ENCODE peak calls at places on chromosomes 2 and 18, in eight cellular contexts. One of them, this sample, is unnamed.

GRCh38 chr18:75226301-75226955 is 15.8 kb downstream of the TSHZ1 start:
- DNase-seq in GM18507: no peak
- DNase-seq in GM04504: no peak
- DNase-seq in KBM-7: no peak
- DNase-seq in cardiac fibroblast: peak
- DNase-seq in tibial artery: no peak
- DNase-seq in HEK293T: no peak
- DNase-seq in NCI-H1105 treated with DMSO at 0.1 percent for 48 hours: no peak
- DNase-seq in this sample: peak

GRCh38 chr18:28147674-28148171 is 29.2 kb downstream of the CDH2 start:
- DNase-seq in cardiac fibroblast: peak
- DNase-seq in GM04504: no peak
- DNase-seq in GM18507: no peak
- DNase-seq in NCI-H1105 treated with DMSO at 0.1 percent for 48 hours: peak
- DNase-seq in KBM-7: no peak
- DNase-seq in tibial artery: no peak
- DNase-seq in HEK293T: no peak
- DNase-seq in this sample: no peak

GRCh38 chr18:68721681-68722583 is 7.0 kb upstream of the TMX3 start:
- DNase-seq in GM18507: no peak
- DNase-seq in tibial artery: no peak
- DNase-seq in KBM-7: no peak
- DNase-seq in HEK293T: no peak
- DNase-seq in NCI-H1105 treated with DMSO at 0.1 percent for 48 hours: no peak
- DNase-seq in cardiac fibroblast: peak
- DNase-seq in GM04504: no peak
- DNase-seq in this sample: no peak

GRCh38 chr2:17976871-17977746 is 98.6 kb downstream of the KCNS3 start:
- DNase-seq in NCI-H1105 treated with DMSO at 0.1 percent for 48 hours: no peak
- DNase-seq in tibial artery: peak
- DNase-seq in cardiac fibroblast: peak
- DNase-seq in HEK293T: no peak
- DNase-seq in GM04504: peak
- DNase-seq in KBM-7: no peak
- DNase-seq in GM18507: no peak
- DNase-seq in this sample: no peak

GRCh38 chr18:51070545-51070944 is 40.5 kb downstream of the SMAD4 start:
- DNase-seq in GM04504: peak
- DNase-seq in GM18507: no peak
- DNase-seq in cardiac fibroblast: peak
- DNase-seq in NCI-H1105 treated with DMSO at 0.1 percent for 48 hours: no peak
- DNase-seq in tibial artery: no peak
- DNase-seq in KBM-7: no peak
- DNase-seq in HEK293T: no peak
- DNase-seq in this sample: no peak

GRCh38 chr2:127107622-127107999 is 657 bp upstream of the BIN1 start:
- DNase-seq in NCI-H1105 treated with DMSO at 0.1 percent for 48 hours: peak
- DNase-seq in HEK293T: peak
- DNase-seq in tibial artery: no peak
- DNase-seq in GM04504: no peak
- DNase-seq in KBM-7: no peak
- DNase-seq in cardiac fibroblast: peak
- DNase-seq in GM18507: no peak
- DNase-seq in this sample: no peak

GRCh38 chr2:226447896-226448295 is 351.7 kb downstream of the IRS1 start:
- DNase-seq in HEK293T: no peak
- DNase-seq in tibial artery: no peak
- DNase-seq in GM18507: no peak
- DNase-seq in cardiac fibroblast: no peak
- DNase-seq in KBM-7: no peak
- DNase-seq in NCI-H1105 treated with DMSO at 0.1 percent for 48 hours: no peak
- DNase-seq in GM04504: no peak
- DNase-seq in this sample: no peak

GRCh38 chr2:36197192-36197591 is 158.4 kb upstream of the CRIM1 start:
- DNase-seq in NCI-H1105 treated with DMSO at 0.1 percent for 48 hours: no peak
- DNase-seq in KBM-7: no peak
- DNase-seq in GM18507: no peak
- DNase-seq in HEK293T: no peak
- DNase-seq in tibial artery: no peak
- DNase-seq in cardiac fibroblast: no peak
- DNase-seq in GM04504: no peak
- DNase-seq in this sample: no peak

GRCh38 chr2:228869601-228870264 is 401.4 kb downstream of the PID1 start:
- DNase-seq in KBM-7: no peak
- DNase-seq in GM04504: no peak
- DNase-seq in HEK293T: no peak
- DNase-seq in NCI-H1105 treated with DMSO at 0.1 percent for 48 hours: no peak
- DNase-seq in cardiac fibroblast: no peak
- DNase-seq in GM18507: no peak
- DNase-seq in tibial artery: no peak
- DNase-seq in this sample: no peak

GRCh38 chr2:85584857-85585780 is 888 bp downstream of the VAMP5 start:
- DNase-seq in tibial artery: no peak
- DNase-seq in HEK293T: no peak
- DNase-seq in GM04504: peak
- DNase-seq in cardiac fibroblast: peak
- DNase-seq in NCI-H1105 treated with DMSO at 0.1 percent for 48 hours: no peak
- DNase-seq in KBM-7: no peak
- DNase-seq in GM18507: no peak
- DNase-seq in this sample: no peak

GRCh38 chr2:111698743-111699554 is 185.0 kb downstream of the ANAPC1 start:
- DNase-seq in tibial artery: peak
- DNase-seq in NCI-H1105 treated with DMSO at 0.1 percent for 48 hours: no peak
- DNase-seq in cardiac fibroblast: peak
- DNase-seq in GM18507: no peak
- DNase-seq in GM04504: peak
- DNase-seq in HEK293T: peak
- DNase-seq in KBM-7: peak
- DNase-seq in this sample: no peak

GRCh38 chr2:12169060-12169406 is 422.6 kb downstream of the LPIN1 start:
- DNase-seq in KBM-7: peak
- DNase-seq in HEK293T: no peak
- DNase-seq in GM04504: peak
- DNase-seq in GM18507: no peak
- DNase-seq in cardiac fibroblast: peak
- DNase-seq in NCI-H1105 treated with DMSO at 0.1 percent for 48 hours: no peak
- DNase-seq in tibial artery: no peak
- DNase-seq in this sample: no peak

GRCh38 chr2:171564463-171564862 is 42.2 kb downstream of the CYBRD1 start:
- DNase-seq in NCI-H1105 treated with DMSO at 0.1 percent for 48 hours: no peak
- DNase-seq in tibial artery: no peak
- DNase-seq in cardiac fibroblast: no peak
- DNase-seq in GM04504: no peak
- DNase-seq in KBM-7: no peak
- DNase-seq in GM18507: no peak
- DNase-seq in HEK293T: no peak
- DNase-seq in this sample: no peak

GRCh38 chr2:29731948-29732347 is 189.4 kb downstream of the ALK start:
- DNase-seq in HEK293T: no peak
- DNase-seq in cardiac fibroblast: no peak
- DNase-seq in NCI-H1105 treated with DMSO at 0.1 percent for 48 hours: no peak
- DNase-seq in tibial artery: no peak
- DNase-seq in KBM-7: no peak
- DNase-seq in GM04504: no peak
- DNase-seq in GM18507: no peak
- DNase-seq in this sample: no peak

GRCh38 chr18:63378919-63379638 is 12.1 kb upstream of the KDSR start:
- DNase-seq in GM18507: no peak
- DNase-seq in GM04504: no peak
- DNase-seq in HEK293T: no peak
- DNase-seq in tibial artery: no peak
- DNase-seq in KBM-7: no peak
- DNase-seq in cardiac fibroblast: peak
- DNase-seq in NCI-H1105 treated with DMSO at 0.1 percent for 48 hours: no peak
- DNase-seq in this sample: no peak